ENCODE peak calls at places on chromosomes 5 and 9, in four cellular contexts. One of them, this sample, is unnamed. For H3K9me3, the result is how much of the 10 kb centered on the place peaks cover.

GRCh38 chr5:54658014-54658413 is 140.5 kb downstream of the SNX18 start:
- DNase-seq in WERI-Rb-1: no peak
- DNase-seq in hepatocyte: peak
- DNase-seq in H9: no peak
- DNase-seq in this sample: no peak

GRCh38 chr5:31476607-31477200 is 55.2 kb downstream of the DROSHA start:
- DNase-seq in WERI-Rb-1: no peak
- DNase-seq in hepatocyte: no peak
- DNase-seq in H9: no peak
- DNase-seq in this sample: no peak

GRCh38 chr9:102461441-102461840 is 533.7 kb upstream of the CYLC2 start:
- DNase-seq in WERI-Rb-1: no peak
- DNase-seq in hepatocyte: no peak
- DNase-seq in H9: no peak
- DNase-seq in this sample: no peak

GRCh38 chr5:115558388-115558956 is 13.9 kb upstream of the FEM1C start:
- DNase-seq in WERI-Rb-1: no peak
- DNase-seq in hepatocyte: no peak
- DNase-seq in H9: no peak
- DNase-seq in this sample: no peak

GRCh38 chr9:124797343-124798103 is 20.6 kb downstream of the OLFML2A start:
- DNase-seq in WERI-Rb-1: no peak
- DNase-seq in hepatocyte: no peak
- DNase-seq in H9: no peak
- DNase-seq in this sample: no peak

GRCh38 chr5:14665110-14665822 is 748 bp downstream of the OTULIN start:
- DNase-seq in WERI-Rb-1: peak
- DNase-seq in hepatocyte: peak
- DNase-seq in H9: peak
- DNase-seq in this sample: no peak

GRCh38 chr5:62477801-62478200 is 65.2 kb downstream of the IPO11 start:
- DNase-seq in WERI-Rb-1: no peak
- DNase-seq in hepatocyte: no peak
- DNase-seq in H9: no peak
- DNase-seq in this sample: no peak

GRCh38 chr9:2181794-2182193 is 166.6 kb downstream of the SMARCA2 start:
- DNase-seq in WERI-Rb-1: peak
- DNase-seq in hepatocyte: peak
- DNase-seq in H9: peak
- DNase-seq in this sample: no peak

GRCh38 chr5:109141499-109142200 is 268.1 kb downstream of the PJA2 start:
- DNase-seq in WERI-Rb-1: peak
- DNase-seq in hepatocyte: no peak
- DNase-seq in H9: peak
- DNase-seq in this sample: no peak

GRCh38 chr5:22998362-22998761 is 145.2 kb upstream of the CDH12 start:
- DNase-seq in WERI-Rb-1: no peak
- DNase-seq in hepatocyte: no peak
- DNase-seq in H9: no peak
- DNase-seq in this sample: no peak

GRCh38 chr5:4640793-4641192 is 499.3 kb upstream of the ADAMTS16 start:
- DNase-seq in WERI-Rb-1: peak
- DNase-seq in hepatocyte: peak
- DNase-seq in H9: peak
- DNase-seq in this sample: no peak

GRCh38 chr5:37005252-37005651 is 128.7 kb downstream of the NIPBL start:
- DNase-seq in WERI-Rb-1: no peak
- DNase-seq in hepatocyte: no peak
- DNase-seq in H9: no peak
- DNase-seq in this sample: no peak

GRCh38 chr5:73792687-73793320 is 166.8 kb downstream of the ARHGEF28 start:
- DNase-seq in WERI-Rb-1: peak
- DNase-seq in hepatocyte: peak
- DNase-seq in H9: peak
- DNase-seq in this sample: peak

GRCh38 chr9:16679327-16679821 is 191.1 kb downstream of the BNC2 start:
- DNase-seq in WERI-Rb-1: no peak
- DNase-seq in hepatocyte: no peak
- DNase-seq in H9: no peak
- DNase-seq in this sample: no peak

GRCh38 chr5:106510321-106510720 is 1160.4 kb downstream of the EFNA5 start:
- DNase-seq in WERI-Rb-1: no peak
- DNase-seq in hepatocyte: no peak
- DNase-seq in H9: no peak
- DNase-seq in this sample: no peak

GRCh38 chr5:66891184-66891925 is 295.2 kb downstream of the MAST4 start:
- DNase-seq in WERI-Rb-1: no peak
- DNase-seq in hepatocyte: peak
- DNase-seq in H9: no peak
- DNase-seq in this sample: no peak

GRCh38 chr9:18568969-18569368 is 95.0 kb downstream of the ADAMTSL1 start:
- DNase-seq in WERI-Rb-1: no peak
- DNase-seq in hepatocyte: no peak
- DNase-seq in H9: no peak
- DNase-seq in this sample: no peak

GRCh38 chr5:9057406-9058000 is 488.4 kb downstream of the SEMA5A start:
- DNase-seq in WERI-Rb-1: no peak
- DNase-seq in hepatocyte: no peak
- DNase-seq in H9: no peak
- DNase-seq in this sample: no peak
- H3K27ac ChIP-seq in WERI-Rb-1: no peak
- H3K27ac ChIP-seq in hepatocyte: peak
- H3K27ac ChIP-seq in H9: no peak
- H3K27ac ChIP-seq in this sample: no peak

DNA sequence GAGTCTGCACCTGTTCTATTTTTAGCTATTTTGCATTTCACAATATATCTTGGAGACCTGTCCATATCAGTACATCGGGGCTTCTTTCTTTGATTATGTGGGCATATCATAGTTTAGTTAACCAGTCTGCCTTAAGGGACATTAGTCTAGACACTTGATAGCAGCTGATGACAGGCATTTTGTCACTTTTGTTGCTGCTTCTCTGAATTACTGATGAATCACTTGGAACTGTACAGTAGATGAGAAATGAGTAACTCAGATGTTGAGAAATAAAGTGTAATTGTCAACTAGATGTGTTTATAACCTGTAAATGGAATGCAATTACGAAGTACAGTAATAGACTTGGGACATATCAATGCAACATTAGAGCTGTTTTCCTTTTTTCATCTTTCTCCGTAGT is 7.1 kb downstream of the ZFP2 start:
- DNase-seq in WERI-Rb-1: no peak
- DNase-seq in hepatocyte: no peak
- DNase-seq in H9: no peak
- DNase-seq in this sample: no peak
- H3K9me3 ChIP-seq in WERI-Rb-1: under half
- H3K9me3 ChIP-seq in hepatocyte: under half
- H3K9me3 ChIP-seq in H9: under half
- H3K9me3 ChIP-seq in this sample: under half

GRCh38 chr5:96823060-96823459 is 15.3 kb upstream of the ERAP1 start:
- DNase-seq in WERI-Rb-1: no peak
- DNase-seq in hepatocyte: no peak
- DNase-seq in H9: no peak
- DNase-seq in this sample: no peak
- H3K27ac ChIP-seq in WERI-Rb-1: no peak
- H3K27ac ChIP-seq in hepatocyte: no peak
- H3K27ac ChIP-seq in H9: no peak
- H3K27ac ChIP-seq in this sample: no peak

GRCh38 chr5:2921651-2922050 is 170.2 kb upstream of the IRX2 start:
- DNase-seq in WERI-Rb-1: no peak
- DNase-seq in hepatocyte: no peak
- DNase-seq in H9: no peak
- DNase-seq in this sample: no peak

GRCh38 chr5:2919310-2920018 is 168.0 kb upstream of the IRX2 start:
- DNase-seq in WERI-Rb-1: no peak
- DNase-seq in hepatocyte: no peak
- DNase-seq in H9: no peak
- DNase-seq in this sample: no peak

GRCh38 chr5:2920312-2920711 is 168.8 kb upstream of the IRX2 start:
- DNase-seq in WERI-Rb-1: no peak
- DNase-seq in hepatocyte: no peak
- DNase-seq in H9: no peak
- DNase-seq in this sample: no peak

GRCh38 chr5:2917524-2917923 is 166.0 kb upstream of the IRX2 start:
- DNase-seq in WERI-Rb-1: no peak
- DNase-seq in hepatocyte: peak
- DNase-seq in H9: no peak
- DNase-seq in this sample: no peak

GRCh38 chr5:2921176-2921575 is 169.7 kb upstream of the IRX2 start:
- DNase-seq in WERI-Rb-1: no peak
- DNase-seq in hepatocyte: no peak
- DNase-seq in H9: no peak
- DNase-seq in this sample: no peak
- H3K9me3 ChIP-seq in WERI-Rb-1: under half
- H3K9me3 ChIP-seq in hepatocyte: under half
- H3K9me3 ChIP-seq in H9: under half
- H3K9me3 ChIP-seq in this sample: under half

This sample was measured in breast epithelium.